ENCODE peak calls at places on chromosomes 6 and 20, in six cellular contexts. J is neuronal stem cell, K is IMR-90, F is H1, Q is mesendoderm, X is trophoblast cell. R is an unnamed sample.

GRCh38 chr20:62768815-62769287 is 27.4 kb upstream of the MRGBP start:
- DNase-seq in X (peak; percentile 27), K (peak; percentile 61), Q (no peak), F (no peak), J (no peak), R (no peak)

GRCh38 chr6:94389218-94389617 is 969.9 kb upstream of the EPHA7 start:
- DNase-seq in J (no peak), K (no peak), X (no peak), F (no peak), Q (no peak), R (no peak)

GRCh38 chr6:169157474-169158181 is 96.0 kb downstream of the THBS2 start:
- DNase-seq in K (no peak), F (no peak), J (no peak), X (no peak), Q (no peak), R (no peak)

GRCh38 chr6:44053106-44053756 is 74.0 kb downstream of the MRPL14 start:
- DNase-seq in Q (no peak), K (no peak), F (no peak), J (no peak), X (no peak), R (no peak)

GRCh38 chr6:149318581-149319286 is 1.2 kb downstream of the TAB2 start:
- DNase-seq in Q (peak; percentile 53), F (no peak), X (no peak), K (no peak), J (no peak), R (peak; percentile 32)

GRCh38 chr20:57342829-57343228 is 8.2 kb upstream of the RAE1 start:
- DNase-seq in J (no peak), Q (no peak), X (no peak), F (no peak), K (peak; percentile 10), R (peak; percentile 10)

GRCh38 chr6:125953502-125953875 is 3.1 kb upstream of the HINT3 start:
- DNase-seq in F (no peak), J (no peak), K (no peak), Q (peak; percentile 68), X (peak; percentile 99), R (no peak)

GRCh38 chr6:42251911-42252637 is 34.4 kb upstream of the MRPS10 start:
- DNase-seq in J (no peak), K (no peak), F (no peak), Q (no peak), X (no peak), R (peak; percentile 33)

GRCh38 chr6:156437084-156437879 is 339.9 kb upstream of the ARID1B start:
- DNase-seq in K (no peak), J (no peak), Q (no peak), F (no peak), X (peak; percentile 8), R (no peak)

GRCh38 chr6:111602481-111603404 is 2.9 kb downstream of the TRAF3IP2 start:
- DNase-seq in K (peak; percentile 85), F (no peak), X (no peak), J (no peak), Q (no peak), R (peak; percentile 93)

GRCh38 chr6:16239090-16239797 is 857 bp downstream of the GMPR start:
- DNase-seq in Q (peak; percentile 73), X (peak; percentile 82), K (peak; percentile 44), F (no peak), J (no peak), R (peak; percentile 69)

GRCh38 chr20:34546751-34547181 is 11.8 kb upstream of the MAP1LC3A start:
- DNase-seq in Q (no peak), X (no peak), K (no peak), J (no peak), F (no peak), R (no peak)

GRCh38 chr6:137845460-137845859 is 21.6 kb upstream of the TNFAIP3 start:
- DNase-seq in X (peak; percentile 46), Q (no peak), J (no peak), K (peak; percentile 45), F (no peak), R (no peak)

GRCh38 chr6:169415179-169415578 is 161.5 kb upstream of the THBS2 start:
- DNase-seq in K (no peak), Q (peak; percentile 43), X (no peak), J (no peak), F (no peak), R (peak; percentile 3)

GRCh38 chr20:47606414-47607207 is 104.9 kb downstream of the NCOA3 start:
- DNase-seq in F (no peak), J (no peak), Q (no peak), K (no peak), X (no peak), R (no peak)

GRCh38 chr20:23205656-23206055 is 119.5 kb upstream of the CD93 start:
- DNase-seq in F (no peak), K (peak; percentile 9), J (peak; percentile 21), Q (no peak), X (no peak), R (no peak)

GRCh38 chr20:23206995-23207394 is 120.9 kb upstream of the CD93 start:
- DNase-seq in K (no peak), F (no peak), J (no peak), X (no peak), Q (no peak), R (no peak)

GRCh38 chr20:23205221-23205620 is 119.1 kb upstream of the CD93 start:
- DNase-seq in K (no peak), X (no peak), F (no peak), J (no peak), Q (no peak), R (no peak)

GRCh38 chr20:23203951-23204730 is 118.0 kb upstream of the CD93 start:
- DNase-seq in K (no peak), F (no peak), X (no peak), Q (no peak), J (no peak), R (no peak)

DNA sequence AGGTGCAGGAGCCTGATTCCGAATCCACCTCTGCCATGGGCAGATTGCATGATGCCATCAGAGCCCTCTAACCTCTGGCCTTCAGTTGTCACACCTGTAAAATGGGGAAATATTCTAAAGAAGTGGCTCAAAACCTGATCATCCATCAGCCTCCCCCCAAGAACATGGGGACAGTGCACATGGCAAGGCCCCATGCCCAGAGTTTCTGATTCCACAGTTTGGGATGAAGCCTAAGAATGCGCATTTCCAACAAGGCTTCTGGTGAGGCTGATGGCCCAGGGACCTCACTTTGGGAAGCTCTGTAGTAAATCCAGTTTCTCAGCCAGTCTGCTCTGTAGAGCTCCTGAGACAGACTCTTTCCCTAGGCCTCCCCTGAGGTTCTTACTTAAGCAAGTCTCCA is 119.9 kb upstream of the CD93 start:
- DNase-seq in J (no peak), X (no peak), Q (no peak), F (no peak), K (no peak), R (no peak)
- H3K4me3 ChIP-seq in J (no peak overlapping the region), X (no peak overlapping the region), Q (no peak overlapping the region), F (no peak overlapping the region), K (no peak overlapping the region), R (no peak overlapping the region)

GRCh38 chr20:49835031-49835430 is 22.4 kb downstream of the SLC9A8 start:
- DNase-seq in F (no peak), K (no peak), Q (no peak), J (no peak), X (no peak), R (no peak)

GRCh38 chr20:49843770-49844169 is 31.1 kb downstream of the SLC9A8 start:
- DNase-seq in J (no peak), K (no peak), X (no peak), Q (no peak), F (no peak), R (no peak)

GRCh38 chr20:49833483-49833882 is 20.9 kb downstream of the SLC9A8 start:
- DNase-seq in Q (no peak), K (no peak), J (peak; percentile 80), X (no peak), F (no peak), R (no peak)

GRCh38 chr20:49843139-49843538 is 30.5 kb downstream of the SLC9A8 start:
- DNase-seq in X (no peak), J (no peak), Q (no peak), K (no peak), F (no peak), R (no peak)

DNA sequence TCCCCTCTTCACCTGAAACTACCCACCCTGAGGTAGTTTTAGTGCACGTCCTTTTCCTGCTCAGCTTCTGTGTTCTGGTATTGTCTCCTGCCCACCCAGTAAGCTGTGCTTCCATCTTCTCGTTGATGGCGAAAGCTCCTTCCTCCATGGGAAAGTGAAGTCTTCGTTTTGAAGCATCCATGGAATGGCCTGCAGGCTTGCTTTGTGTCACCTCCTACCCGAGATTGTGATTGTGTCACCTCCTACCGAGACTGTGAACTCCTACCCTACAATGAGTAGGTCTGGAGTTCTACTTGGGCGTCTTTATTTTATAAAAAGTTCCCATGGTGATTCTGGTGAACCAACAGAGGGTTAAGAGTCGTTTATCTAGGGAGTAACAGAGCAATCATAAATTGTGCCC is 25.9 kb downstream of the SLC9A8 start:
- DNase-seq in J (no peak), X (peak; percentile 74), K (no peak), F (no peak), Q (peak; percentile 77), R (no peak)
- H4K8ac ChIP-seq in J (no peak overlapping the region), X (no peak overlapping the region), K (no peak overlapping the region), F (no peak overlapping the region), Q (no peak overlapping the region), R (no peak overlapping the region)

GRCh38 chr6:128723667-128724066 is 159.3 kb upstream of the LAMA2 start:
- DNase-seq in X (no peak), Q (no peak), J (no peak), F (no peak), K (peak; percentile 89), R (peak; percentile 71)
- H3K4me3 ChIP-seq in X (no peak overlapping the region), Q (no peak overlapping the region), J (no peak overlapping the region), F (no peak overlapping the region), K (no peak overlapping the region), R (no peak overlapping the region)

GRCh38 chr6:30326446-30327231 is at the start of gene TRIM39:
- DNase-seq in X (peak; percentile 88), K (peak; percentile 84), Q (peak; percentile 86), J (peak; percentile 76), F (no peak), R (peak; percentile 93)
- H4K8ac ChIP-seq in X (peak within 1 kb of the TSS; percentile 97), K (peak within 1 kb of the TSS; percentile 99), Q (no peak within 1 kb of the TSS), J (no peak within 1 kb of the TSS), F (peak within 1 kb of the TSS; percentile 98), R (peak within 1 kb of the TSS; percentile 96)

GRCh38 chr20:50378170-50379000 is 131.8 kb upstream of the PTPN1 start:
- DNase-seq in F (no peak), K (peak; percentile 59), J (no peak), X (no peak), Q (no peak), R (no peak)
- H3K4me3 ChIP-seq in F (no peak overlapping the region), K (no peak overlapping the region), J (no peak overlapping the region), X (no peak overlapping the region), Q (no peak overlapping the region), R (peak overlapping the region; percentile 70)